ENCODE peak calls at places on chromosomes 2 and 18, in eight cellular contexts. G is dorsolateral prefrontal cortex, V is GM20000, Z is right lobe of liver, R is HFFc6, X is osteoblast, H is omental fat pad, S is K562. Q is an unnamed sample.

GRCh38 chr2:234241656-234242445 is 191.3 kb downstream of the SPP2 start:
- DNase-seq in Z (no peak), V (no peak), H (no peak), G (no peak), X (peak; percentile 77), S (no peak), R (peak; percentile 78), Q (no peak)

GRCh38 chr18:54852780-54853675 is 24.8 kb downstream of the RAB27B start:
- DNase-seq in X (peak; percentile 44), R (no peak), Z (no peak), S (no peak), V (no peak), H (no peak), G (no peak), Q (no peak)

GRCh38 chr18:22559414-22560282 is 141.9 kb upstream of the CTAGE1 start:
- DNase-seq in H (no peak), G (no peak), V (peak; percentile 40), R (no peak), S (peak; percentile 72), X (peak; percentile 91), Z (peak; percentile 79), Q (no peak)

GRCh38 chr2:122136071-122136470 is 380.6 kb downstream of the TSN start:
- DNase-seq in G (no peak), R (no peak), S (peak; percentile 41), X (no peak), H (no peak), V (peak; percentile 31), Z (no peak), Q (no peak)

GRCh38 chr2:36512705-36513104 is 85.3 kb downstream of the FEZ2 start:
- DNase-seq in S (no peak), R (no peak), H (no peak), V (no peak), X (peak; percentile 62), G (no peak), Z (no peak), Q (no peak)

GRCh38 chr2:194252127-194252526 is 1404.9 kb upstream of the SLC39A10 start:
- DNase-seq in R (no peak), V (no peak), X (no peak), H (no peak), S (no peak), Z (no peak), G (no peak), Q (no peak)

GRCh38 chr2:106974891-106975290 is 88.9 kb upstream of the ST6GAL2 start:
- DNase-seq in Z (no peak), X (no peak), G (no peak), S (no peak), V (no peak), R (no peak), H (no peak), Q (no peak)

GRCh38 chr2:56687169-56687568 is 503.4 kb downstream of the CCDC85A start:
- DNase-seq in X (no peak), G (no peak), S (no peak), Z (no peak), R (peak; percentile 45), H (no peak), V (no peak), Q (no peak)

GRCh38 chr2:157875720-157876065 is 437 bp downstream of the ACVR1 start:
- DNase-seq in H (no peak), X (no peak), G (no peak), V (peak; percentile 76), Z (peak; percentile 78), S (peak; percentile 83), R (no peak), Q (no peak)

GRCh38 chr2:160700006-160700405 is 206.4 kb upstream of the RBMS1 start:
- DNase-seq in R (no peak), S (no peak), V (no peak), Z (no peak), X (no peak), H (no peak), G (no peak), Q (no peak)

GRCh38 chr2:70340921-70341765 is 39.3 kb upstream of the FAM136A start:
- DNase-seq in R (peak; percentile 46), X (peak; percentile 86), S (peak; percentile 78), Z (no peak), H (no peak), V (peak; percentile 64), G (no peak), Q (no peak)

GRCh38 chr18:8608795-8609673 is at the start of gene RAB12:
- DNase-seq in Z (peak; percentile 93), S (peak; percentile 93), X (peak; percentile 99), V (peak; percentile 94), R (peak; percentile 77), G (peak; percentile 80), H (peak; percentile 37), Q (peak; percentile 52)

GRCh38 chr2:114642988-114643553 is 200.6 kb downstream of the DPP10 start:
- DNase-seq in S (no peak), H (no peak), R (no peak), V (no peak), G (no peak), X (no peak), Z (no peak), Q (no peak)

DNA sequence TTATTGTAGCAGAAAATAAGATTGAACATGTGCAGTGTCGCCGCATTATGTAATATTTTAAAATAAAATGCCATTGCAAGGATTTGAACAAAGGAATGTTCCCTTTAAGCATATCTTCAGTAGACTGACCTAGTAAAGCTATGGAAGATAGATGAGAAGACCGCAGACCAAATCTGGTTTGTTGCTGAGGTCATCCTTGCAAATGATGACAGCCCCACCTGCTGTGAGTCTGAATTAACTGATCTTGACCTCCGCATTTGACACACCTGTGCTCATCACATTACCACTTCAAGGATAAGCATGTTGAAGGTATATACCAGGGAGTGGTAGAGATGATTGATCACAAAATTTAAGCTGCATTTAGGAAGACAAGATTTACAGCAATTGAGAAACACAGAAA is 96.2 kb downstream of the NYAP2 start:
- DNase-seq in G (no peak), R (no peak), H (no peak), X (no peak), Z (no peak), V (no peak), S (no peak), Q (no peak)
- TF ChIP-seq CTCF in G (no peak), R (no peak), H (no peak), X (no peak), Z (no peak), V (no peak), S (no peak), Q (no peak)

DNA sequence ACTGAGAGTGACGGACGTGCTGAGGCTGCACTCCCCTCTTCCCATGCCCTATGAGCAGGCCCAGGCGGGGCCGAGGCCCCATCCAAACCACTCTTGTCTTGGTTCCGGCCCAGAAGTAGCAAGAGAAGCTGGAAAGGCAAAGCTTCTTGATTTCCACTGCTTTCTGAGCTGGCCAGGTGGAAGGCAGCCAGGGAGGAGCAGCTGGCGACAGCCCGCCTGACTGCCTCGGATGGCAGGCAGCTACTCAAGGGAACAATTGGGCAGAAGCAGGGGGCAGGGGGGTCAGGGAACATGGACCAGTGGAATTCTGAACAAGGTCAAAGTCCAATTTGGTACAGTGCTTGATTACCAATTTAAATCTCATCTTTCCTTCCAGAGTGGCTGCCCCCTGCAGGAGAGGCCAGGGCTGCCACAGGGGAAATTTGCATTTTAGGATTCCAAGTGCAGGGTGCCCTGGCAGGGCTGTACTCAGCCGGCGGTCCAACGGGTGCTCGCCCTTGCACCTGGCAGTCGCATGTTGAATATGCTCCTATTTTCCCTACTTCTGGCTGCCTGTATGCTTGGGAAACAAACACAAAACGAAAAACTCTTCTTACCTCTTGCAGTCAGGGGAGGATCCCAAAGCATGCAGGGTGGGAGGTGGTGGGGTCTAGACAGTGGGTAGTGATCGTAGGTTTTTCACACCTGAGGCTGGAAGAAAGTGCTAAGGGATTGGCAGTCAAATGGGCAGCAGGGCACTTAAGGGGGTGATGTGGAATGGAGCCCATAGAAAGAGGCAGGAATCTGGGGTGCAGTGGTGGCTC is 67.3 kb downstream of the LIPG start:
- DNase-seq in Z (peak; percentile 88), H (no peak), R (no peak), G (no peak), X (no peak), V (no peak), S (no peak), Q (no peak)
- TF ChIP-seq CTCF in Z (peak; percentile 61), H (no peak), R (peak; percentile 55), G (peak; percentile 9), X (peak; percentile 35), V (no peak), S (peak; percentile 37), Q (peak; percentile 28)

GRCh38 chr18:46418657-46419260 is 238.3 kb downstream of the LOXHD1 start:
- DNase-seq in R (no peak), X (no peak), H (no peak), S (no peak), V (no peak), G (no peak), Z (peak; percentile 88), Q (no peak)
- TF ChIP-seq CTCF in R (no peak), X (no peak), H (no peak), S (no peak), V (no peak), G (no peak), Z (no peak), Q (no peak)

DNA sequence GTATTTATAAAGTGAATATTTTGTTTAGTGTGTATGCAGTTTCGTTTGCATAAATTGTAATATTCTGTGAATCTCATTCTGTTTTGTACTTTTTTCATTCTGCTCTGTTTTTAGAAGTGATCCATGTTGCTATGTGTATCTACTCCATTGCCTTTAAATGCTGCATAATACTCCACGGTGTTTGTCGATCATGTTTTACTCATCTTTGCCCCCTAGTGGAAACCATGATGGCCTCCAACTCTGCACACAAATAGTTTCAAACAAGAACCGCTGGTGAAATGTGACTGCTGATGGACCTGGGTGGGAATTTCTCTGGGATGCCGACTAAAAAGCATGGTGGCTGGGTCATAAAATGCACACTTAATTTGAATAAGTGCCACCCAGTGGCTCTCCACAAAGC is 32.0 kb upstream of the SKOR2 start:
- DNase-seq in R (peak; percentile 45), S (peak; percentile 25), G (no peak), X (no peak), Z (no peak), V (no peak), H (no peak), Q (peak; percentile 1)
- TF ChIP-seq CTCF in R (peak; percentile 76), S (peak; percentile 53), G (peak; percentile 13), X (peak; percentile 55), Z (peak; percentile 35), V (peak; percentile 21), H (no peak), Q (peak; percentile 61)

GRCh38 chr2:148020358-148021058 is at the start of gene ORC4:
- DNase-seq in V (peak; percentile 84), H (peak; percentile 95), S (peak; percentile 91), R (peak; percentile 99), X (peak; percentile 91), G (peak; percentile 97), Z (peak; percentile 99), Q (peak; percentile 97)
- TF ChIP-seq CTCF in V (peak; percentile 9), H (no peak), S (peak; percentile 53), R (peak; percentile 74), X (peak; percentile 42), G (no peak), Z (no peak), Q (peak; percentile 53)

DNA sequence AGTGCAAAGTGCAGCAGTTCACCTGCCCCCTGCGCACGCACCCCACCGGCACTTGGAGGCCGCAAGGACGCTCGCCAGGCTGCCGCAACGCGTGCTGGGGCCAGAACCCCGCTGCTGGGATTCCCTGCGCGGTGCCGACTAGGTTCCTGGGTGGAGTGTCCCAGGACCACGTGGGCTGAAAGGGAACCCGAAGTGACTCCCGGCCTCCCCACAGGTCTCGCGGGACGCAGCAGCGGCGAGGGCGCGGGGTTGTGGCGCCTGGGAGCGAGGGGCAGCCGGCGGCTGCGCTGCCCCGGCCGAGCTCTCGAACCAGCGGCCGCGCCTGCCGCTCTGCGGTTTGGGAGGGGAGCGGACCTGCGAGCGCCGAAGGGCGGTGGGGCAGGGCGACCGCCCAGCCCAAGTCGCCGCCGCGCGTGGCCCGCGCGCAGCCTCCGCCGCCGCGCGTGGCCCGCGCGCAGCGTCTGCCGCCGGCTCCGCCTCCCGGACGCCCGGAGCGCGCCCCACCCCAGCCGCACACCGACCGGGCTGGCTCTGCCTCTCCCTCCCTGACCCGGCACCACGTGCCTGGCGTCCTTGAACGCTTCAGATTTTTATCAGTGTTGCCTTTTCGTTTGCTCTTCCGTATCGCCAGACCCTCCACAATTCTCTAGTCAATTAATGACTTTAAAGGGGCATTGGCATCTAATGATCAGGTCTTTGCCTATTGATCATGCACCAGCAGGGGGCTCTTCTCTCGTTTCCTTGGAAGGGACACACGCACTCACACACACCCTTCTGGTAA is at the start of gene FTCDNL1:
- DNase-seq in V (peak; percentile 85), R (peak; percentile 15), Z (peak; percentile 91), G (peak; percentile 69), X (peak; percentile 93), S (peak; percentile 59), H (peak; percentile 28), Q (no peak)
- TF ChIP-seq CTCF in V (peak; percentile 14), R (peak; percentile 73), Z (peak; percentile 42), G (peak; percentile 57), X (peak; percentile 63), S (peak; percentile 44), H (no peak), Q (peak; percentile 66)

Q was measured in AG09309.